ENCODE peak calls at places on chromosome 11, in six cellular contexts. One of them, this sample, is unnamed.
A peak's percentile ranks its signal among the peaks of the same experiment; 100 is the strongest.

GRCh38 chr11:440065-441042 is 1.5 kb downstream of the ANO9 start:
- DNase-seq in brain microvascular endothelial cell: no peak
- DNase-seq in cardiac muscle cell: no peak
- DNase-seq in coronary artery: no peak
- DNase-seq in HCT116: no peak
- DNase-seq in H9: no peak
- DNase-seq in this sample: no peak

GRCh38 chr11:12975149-12975548 is 34.0 kb upstream of the RASSF10 start:
- DNase-seq in brain microvascular endothelial cell: no peak
- DNase-seq in cardiac muscle cell: no peak
- DNase-seq in coronary artery: no peak
- DNase-seq in HCT116: no peak
- DNase-seq in H9: no peak
- DNase-seq in this sample: no peak

GRCh38 chr11:64013141-64013896 is 22.4 kb upstream of the FLRT1 start:
- DNase-seq in brain microvascular endothelial cell: no peak
- DNase-seq in cardiac muscle cell: no peak
- DNase-seq in coronary artery: no peak
- DNase-seq in HCT116: no peak
- DNase-seq in H9: no peak
- DNase-seq in this sample: no peak

GRCh38 chr11:36391062-36391461 is 95.0 kb downstream of the PRR5L start:
- DNase-seq in brain microvascular endothelial cell: no peak
- DNase-seq in cardiac muscle cell: no peak
- DNase-seq in coronary artery: no peak
- DNase-seq in HCT116: no peak
- DNase-seq in H9: no peak
- DNase-seq in this sample: no peak

GRCh38 chr11:70247042-70247709 is 23.3 kb upstream of the PPFIA1 start:
- DNase-seq in brain microvascular endothelial cell: no peak
- DNase-seq in cardiac muscle cell: no peak
- DNase-seq in coronary artery: no peak
- DNase-seq in HCT116: no peak
- DNase-seq in H9: no peak
- DNase-seq in this sample: no peak

GRCh38 chr11:1659478-1659877 is 29.9 kb downstream of the KRTAP5-5 start:
- DNase-seq in brain microvascular endothelial cell: no peak
- DNase-seq in cardiac muscle cell: no peak
- DNase-seq in coronary artery: peak; percentile 24
- DNase-seq in HCT116: no peak
- DNase-seq in H9: no peak
- DNase-seq in this sample: no peak

GRCh38 chr11:94837317-94837716 is 69.2 kb downstream of the AMOTL1 start:
- DNase-seq in brain microvascular endothelial cell: no peak
- DNase-seq in cardiac muscle cell: peak; percentile 85
- DNase-seq in coronary artery: no peak
- DNase-seq in HCT116: no peak
- DNase-seq in H9: no peak
- DNase-seq in this sample: no peak

GRCh38 chr11:10298342-10298741 is 4.3 kb upstream of the SBF2 start:
- DNase-seq in brain microvascular endothelial cell: peak; percentile 94
- DNase-seq in cardiac muscle cell: peak; percentile 32
- DNase-seq in coronary artery: no peak
- DNase-seq in HCT116: no peak
- DNase-seq in H9: no peak
- DNase-seq in this sample: no peak

GRCh38 chr11:75574698-75575265 is 12.7 kb downstream of the SERPINH1 start:
- DNase-seq in brain microvascular endothelial cell: no peak
- DNase-seq in cardiac muscle cell: no peak
- DNase-seq in coronary artery: no peak
- DNase-seq in HCT116: no peak
- DNase-seq in H9: peak; percentile 41
- DNase-seq in this sample: no peak

GRCh38 chr11:2204361-2205213 is 33.0 kb upstream of the TH start:
- DNase-seq in brain microvascular endothelial cell: no peak
- DNase-seq in cardiac muscle cell: no peak
- DNase-seq in coronary artery: peak; percentile 62
- DNase-seq in HCT116: no peak
- DNase-seq in H9: no peak
- DNase-seq in this sample: no peak

GRCh38 chr11:6755303-6755952 is 16.3 kb downstream of the OR2AG2 start:
- DNase-seq in brain microvascular endothelial cell: peak; percentile 43
- DNase-seq in cardiac muscle cell: peak; percentile 63
- DNase-seq in coronary artery: no peak
- DNase-seq in HCT116: peak; percentile 24
- DNase-seq in H9: peak; percentile 41
- DNase-seq in this sample: no peak

GRCh38 chr11:37533830-37534229 is 935.8 kb upstream of the RAG2 start:
- DNase-seq in brain microvascular endothelial cell: no peak
- DNase-seq in cardiac muscle cell: no peak
- DNase-seq in coronary artery: no peak
- DNase-seq in HCT116: no peak
- DNase-seq in H9: no peak
- DNase-seq in this sample: no peak

GRCh38 chr11:124643605-124644425 is 21.2 kb downstream of the TBRG1 start:
- DNase-seq in brain microvascular endothelial cell: peak; percentile 96
- DNase-seq in cardiac muscle cell: no peak
- DNase-seq in coronary artery: no peak
- DNase-seq in HCT116: no peak
- DNase-seq in H9: no peak
- DNase-seq in this sample: no peak

GRCh38 chr11:57288771-57289579 is 35.8 kb downstream of the TNKS1BP1 start:
- DNase-seq in brain microvascular endothelial cell: peak; percentile 93
- DNase-seq in cardiac muscle cell: no peak
- DNase-seq in coronary artery: no peak
- DNase-seq in HCT116: no peak
- DNase-seq in H9: no peak
- DNase-seq in this sample: no peak

GRCh38 chr11:44785856-44786606 is 59.3 kb downstream of the TSPAN18 start:
- DNase-seq in brain microvascular endothelial cell: no peak
- DNase-seq in cardiac muscle cell: no peak
- DNase-seq in coronary artery: no peak
- DNase-seq in HCT116: no peak
- DNase-seq in H9: peak; percentile 55
- DNase-seq in this sample: no peak

GRCh38 chr11:12478743-12479142 is 101.4 kb downstream of the PARVA start:
- DNase-seq in brain microvascular endothelial cell: no peak
- DNase-seq in cardiac muscle cell: no peak
- DNase-seq in coronary artery: no peak
- DNase-seq in HCT116: no peak
- DNase-seq in H9: no peak
- DNase-seq in this sample: no peak

GRCh38 chr11:117978982-117979381 is 7.2 kb upstream of the IL10RA start:
- DNase-seq in brain microvascular endothelial cell: no peak
- DNase-seq in cardiac muscle cell: no peak
- DNase-seq in coronary artery: no peak
- DNase-seq in HCT116: no peak
- DNase-seq in H9: no peak
- DNase-seq in this sample: no peak

GRCh38 chr11:47766363-47767227 is 546 bp downstream of the FNBP4 start:
- DNase-seq in brain microvascular endothelial cell: peak; percentile 48
- DNase-seq in cardiac muscle cell: peak; percentile 59
- DNase-seq in coronary artery: peak; percentile 78
- DNase-seq in HCT116: no peak
- DNase-seq in H9: no peak
- DNase-seq in this sample: no peak

GRCh38 chr11:19311306-19312030 is 70.7 kb upstream of the E2F8 start:
- DNase-seq in brain microvascular endothelial cell: peak; percentile 49
- DNase-seq in cardiac muscle cell: peak; percentile 67
- DNase-seq in coronary artery: no peak
- DNase-seq in HCT116: peak; percentile 31
- DNase-seq in H9: peak; percentile 61
- DNase-seq in this sample: peak; percentile 41

GRCh38 chr11:32023370-32023964 is 67.4 kb upstream of the RCN1 start:
- DNase-seq in brain microvascular endothelial cell: no peak
- DNase-seq in cardiac muscle cell: no peak
- DNase-seq in coronary artery: no peak
- DNase-seq in HCT116: no peak
- DNase-seq in H9: no peak
- DNase-seq in this sample: no peak

GRCh38 chr11:111440416-111441205 is 61.5 kb upstream of the POU2AF1 start:
- DNase-seq in brain microvascular endothelial cell: no peak
- DNase-seq in cardiac muscle cell: no peak
- DNase-seq in coronary artery: no peak
- DNase-seq in HCT116: no peak
- DNase-seq in H9: no peak
- DNase-seq in this sample: no peak

GRCh38 chr11:87325490-87325872 is 287.7 kb downstream of the TMEM135 start:
- DNase-seq in brain microvascular endothelial cell: no peak
- DNase-seq in cardiac muscle cell: no peak
- DNase-seq in coronary artery: no peak
- DNase-seq in HCT116: no peak
- DNase-seq in H9: no peak
- DNase-seq in this sample: no peak

GRCh38 chr11:93542753-93543246 is 391 bp downstream of the SMCO4 start:
- DNase-seq in brain microvascular endothelial cell: no peak
- DNase-seq in cardiac muscle cell: no peak
- DNase-seq in coronary artery: no peak
- DNase-seq in HCT116: no peak
- DNase-seq in H9: peak; percentile 45
- DNase-seq in this sample: no peak

GRCh38 chr11:90911192-90911591 is 688.3 kb upstream of the CHORDC1 start:
- DNase-seq in brain microvascular endothelial cell: no peak
- DNase-seq in cardiac muscle cell: no peak
- DNase-seq in coronary artery: no peak
- DNase-seq in HCT116: no peak
- DNase-seq in H9: no peak
- DNase-seq in this sample: no peak

GRCh38 chr11:27392278-27392677 is 29.3 kb upstream of the CCDC34 start:
- DNase-seq in brain microvascular endothelial cell: no peak
- DNase-seq in cardiac muscle cell: no peak
- DNase-seq in coronary artery: no peak
- DNase-seq in HCT116: no peak
- DNase-seq in H9: no peak
- DNase-seq in this sample: no peak

GRCh38 chr11:27391336-27392015 is 28.5 kb upstream of the CCDC34 start:
- DNase-seq in brain microvascular endothelial cell: no peak
- DNase-seq in cardiac muscle cell: no peak
- DNase-seq in coronary artery: no peak
- DNase-seq in HCT116: peak; percentile 3
- DNase-seq in H9: no peak
- DNase-seq in this sample: no peak

GRCh38 chr11:27390959-27391326 is 27.9 kb upstream of the CCDC34 start:
- DNase-seq in brain microvascular endothelial cell: peak; percentile 68
- DNase-seq in cardiac muscle cell: no peak
- DNase-seq in coronary artery: no peak
- DNase-seq in HCT116: no peak
- DNase-seq in H9: no peak
- DNase-seq in this sample: no peak

GRCh38 chr11:27390318-27390958 is 27.4 kb upstream of the CCDC34 start:
- DNase-seq in brain microvascular endothelial cell: no peak
- DNase-seq in cardiac muscle cell: no peak
- DNase-seq in coronary artery: no peak
- DNase-seq in HCT116: no peak
- DNase-seq in H9: no peak
- DNase-seq in this sample: no peak

GRCh38 chr11:27392715-27393114 is 29.7 kb upstream of the CCDC34 start:
- DNase-seq in brain microvascular endothelial cell: peak; percentile 80
- DNase-seq in cardiac muscle cell: peak; percentile 63
- DNase-seq in coronary artery: no peak
- DNase-seq in HCT116: no peak
- DNase-seq in H9: no peak
- DNase-seq in this sample: no peak
- H3K27ac ChIP-seq in brain microvascular endothelial cell: peak overlapping the region; percentile 36
- H3K27ac ChIP-seq in cardiac muscle cell: peak overlapping the region; percentile 94
- H3K27ac ChIP-seq in coronary artery: peak overlapping the region; percentile 1
- H3K27ac ChIP-seq in HCT116: no peak overlapping the region
- H3K27ac ChIP-seq in H9: no peak overlapping the region
- H3K27ac ChIP-seq in this sample: peak overlapping the region; percentile 65

GRCh38 chr11:78400116-78400515 is 17.5 kb downstream of the GAB2 start:
- DNase-seq in brain microvascular endothelial cell: no peak
- DNase-seq in cardiac muscle cell: no peak
- DNase-seq in coronary artery: no peak
- DNase-seq in HCT116: no peak
- DNase-seq in H9: no peak
- DNase-seq in this sample: no peak

GRCh38 chr11:78399136-78399535 is 18.5 kb downstream of the GAB2 start:
- DNase-seq in brain microvascular endothelial cell: no peak
- DNase-seq in cardiac muscle cell: no peak
- DNase-seq in coronary artery: no peak
- DNase-seq in HCT116: no peak
- DNase-seq in H9: no peak
- DNase-seq in this sample: no peak

GRCh38 chr11:78397398-78397797 is 20.2 kb downstream of the GAB2 start:
- DNase-seq in brain microvascular endothelial cell: no peak
- DNase-seq in cardiac muscle cell: no peak
- DNase-seq in coronary artery: no peak
- DNase-seq in HCT116: no peak
- DNase-seq in H9: no peak
- DNase-seq in this sample: no peak

GRCh38 chr11:78400701-78401100 is 16.9 kb downstream of the GAB2 start:
- DNase-seq in brain microvascular endothelial cell: no peak
- DNase-seq in cardiac muscle cell: no peak
- DNase-seq in coronary artery: no peak
- DNase-seq in HCT116: no peak
- DNase-seq in H9: no peak
- DNase-seq in this sample: no peak

GRCh38 chr11:78398715-78399114 is 18.9 kb downstream of the GAB2 start:
- DNase-seq in brain microvascular endothelial cell: no peak
- DNase-seq in cardiac muscle cell: no peak
- DNase-seq in coronary artery: no peak
- DNase-seq in HCT116: no peak
- DNase-seq in H9: no peak
- DNase-seq in this sample: no peak
- H3K27ac ChIP-seq in brain microvascular endothelial cell: no peak overlapping the region
- H3K27ac ChIP-seq in cardiac muscle cell: no peak overlapping the region
- H3K27ac ChIP-seq in coronary artery: no peak overlapping the region
- H3K27ac ChIP-seq in HCT116: no peak overlapping the region
- H3K27ac ChIP-seq in H9: no peak overlapping the region
- H3K27ac ChIP-seq in this sample: no peak overlapping the region

DNA sequence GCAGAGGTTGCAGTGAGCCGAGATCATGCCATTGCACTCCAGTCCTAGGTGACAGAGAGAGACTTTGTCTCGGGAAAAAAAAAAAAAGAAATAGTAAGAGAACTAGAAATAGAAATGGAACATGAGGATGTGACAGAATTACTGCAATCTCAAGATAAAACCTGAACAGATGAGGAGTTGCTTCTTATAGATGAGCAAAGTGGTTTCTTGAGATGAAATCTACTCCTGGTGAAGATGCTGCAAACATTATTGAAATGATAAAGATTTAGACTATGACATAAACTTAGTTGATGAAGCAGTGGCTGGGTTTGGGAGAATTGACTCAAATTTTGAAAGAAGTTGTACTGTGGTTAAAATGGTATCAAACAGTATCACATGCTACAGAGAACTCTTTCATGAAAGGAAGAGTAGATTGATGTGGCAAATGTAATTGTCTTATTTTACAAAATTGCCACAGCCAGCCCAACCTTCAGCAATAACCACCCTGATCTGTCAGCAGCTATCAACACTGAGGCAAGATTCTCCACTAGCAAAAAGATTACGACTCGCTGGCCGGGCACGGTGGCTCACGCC is 13.7 kb downstream of the XNDC1N start:
- DNase-seq in brain microvascular endothelial cell: no peak
- DNase-seq in cardiac muscle cell: no peak
- DNase-seq in coronary artery: no peak
- DNase-seq in HCT116: no peak
- DNase-seq in H9: no peak
- DNase-seq in this sample: no peak
- H3K27ac ChIP-seq in brain microvascular endothelial cell: no peak overlapping the region
- H3K27ac ChIP-seq in cardiac muscle cell: no peak overlapping the region
- H3K27ac ChIP-seq in coronary artery: no peak overlapping the region
- H3K27ac ChIP-seq in HCT116: no peak overlapping the region
- H3K27ac ChIP-seq in H9: no peak overlapping the region
- H3K27ac ChIP-seq in this sample: no peak overlapping the region

GRCh38 chr11:35047179-35047578 is 91.8 kb upstream of the CD44 start:
- DNase-seq in brain microvascular endothelial cell: no peak
- DNase-seq in cardiac muscle cell: no peak
- DNase-seq in coronary artery: no peak
- DNase-seq in HCT116: no peak
- DNase-seq in H9: no peak
- DNase-seq in this sample: no peak
- H3K27ac ChIP-seq in brain microvascular endothelial cell: no peak overlapping the region
- H3K27ac ChIP-seq in cardiac muscle cell: no peak overlapping the region
- H3K27ac ChIP-seq in coronary artery: no peak overlapping the region
- H3K27ac ChIP-seq in HCT116: no peak overlapping the region
- H3K27ac ChIP-seq in H9: no peak overlapping the region
- H3K27ac ChIP-seq in this sample: peak overlapping the region; percentile 59

This sample was measured in Panc1.